ENCODE peak calls at places on chromosome 3, in ten cellular contexts. W is sigmoid colon, L is heart right ventricle, C is mammary epithelial cell, Q is HAP-1, J is ovary, H is astrocyte of the spinal cord, M is fibroblast of villous mesenchyme, S is right atrium auricular region, E is tibial nerve. G is an unnamed sample.

GRCh38 chr3:177978948-177979347 is 557.3 kb upstream of the KCNMB2 start:
- DNase-seq in L (no peak), Q (no peak), W (no peak), E (no peak), M (peak), C (no peak), S (no peak), H (no peak), J (no peak), G (no peak)

GRCh38 chr3:197259096-197259495 is 39.3 kb downstream of the DLG1 start:
- DNase-seq in H (no peak), C (no peak), E (no peak), J (no peak), S (no peak), Q (no peak), M (no peak), W (no peak), L (no peak), G (no peak)

GRCh38 chr3:46831316-46831715 is 31.9 kb downstream of the MYL3 start:
- DNase-seq in Q (no peak), S (no peak), M (no peak), C (no peak), W (no peak), E (no peak), H (no peak), L (no peak), J (no peak), G (no peak)

GRCh38 chr3:142586803-142587406 is 8.4 kb upstream of the ATR start:
- DNase-seq in M (peak), J (no peak), L (no peak), Q (peak), W (no peak), C (peak), H (peak), E (no peak), S (no peak), G (peak)

GRCh38 chr3:182303169-182303568 is 490.1 kb upstream of the ATP11B start:
- DNase-seq in Q (no peak), H (no peak), W (no peak), L (no peak), C (peak), M (no peak), J (no peak), E (no peak), S (no peak), G (no peak)

GRCh38 chr3:159941043-159941994 is 47.3 kb upstream of the IL12A start:
- DNase-seq in H (no peak), Q (no peak), W (no peak), C (peak), L (no peak), E (no peak), S (no peak), J (no peak), M (no peak), G (no peak)

GRCh38 chr3:98966862-98967554 is 65.5 kb upstream of the DCBLD2 start:
- DNase-seq in H (no peak), E (no peak), W (no peak), C (peak), Q (no peak), M (no peak), J (no peak), S (no peak), L (no peak), G (no peak)

GRCh38 chr3:148178508-148178907 is 519.2 kb upstream of the AGTR1 start:
- DNase-seq in E (no peak), Q (no peak), J (no peak), W (no peak), S (no peak), H (peak), C (no peak), M (no peak), L (no peak), G (no peak)

GRCh38 chr3:105866656-105867653 is 1.9 kb downstream of the CBLB start:
- DNase-seq in S (no peak), Q (no peak), H (peak), W (peak), E (peak), C (peak), L (no peak), M (peak), J (no peak), G (no peak)

GRCh38 chr3:89527736-89528335 is 420.4 kb downstream of the EPHA3 start:
- DNase-seq in E (no peak), L (no peak), W (no peak), H (peak), C (no peak), S (no peak), M (no peak), Q (peak), J (no peak), G (no peak)

GRCh38 chr3:191966556-191966955 is 505.6 kb downstream of the PYDC2 start:
- DNase-seq in H (no peak), E (no peak), L (no peak), W (no peak), Q (no peak), C (no peak), J (no peak), S (no peak), M (no peak), G (no peak)

GRCh38 chr3:185824051-185824466 is 783 bp downstream of the IGF2BP2 start:
- DNase-seq in E (no peak), H (no peak), C (peak), Q (peak), M (peak), L (peak), J (peak), W (no peak), S (no peak), G (peak)

GRCh38 chr3:114556832-114557231 is 263.0 kb downstream of the TIGIT start:
- DNase-seq in C (no peak), E (no peak), L (no peak), H (no peak), J (no peak), M (no peak), Q (no peak), W (no peak), S (no peak), G (no peak)

GRCh38 chr3:71258116-71258515 is 325.4 kb downstream of the FOXP1 start:
- DNase-seq in W (no peak), M (peak), L (no peak), S (no peak), C (peak), J (no peak), Q (peak), E (no peak), H (peak), G (peak)

GRCh38 chr3:185270262-185270955 is 16.6 kb upstream of the EHHADH start:
- DNase-seq in W (no peak), J (no peak), H (peak), E (no peak), M (peak), C (peak), L (no peak), Q (peak), S (no peak), G (peak)

GRCh38 chr3:69306239-69307185 is 79.4 kb downstream of the FRMD4B start:
- DNase-seq in M (peak), Q (peak), C (peak), W (peak), L (peak), S (peak), J (peak), E (peak), H (peak), G (peak)

GRCh38 chr3:50642382-50642781 is 25.4 kb downstream of the MAPKAPK3 start:
- DNase-seq in E (no peak), S (no peak), Q (no peak), W (no peak), M (no peak), J (no peak), H (no peak), L (no peak), C (no peak), G (no peak)

GRCh38 chr3:121839962-121840361 is 5.0 kb downstream of the EAF2 start:
- DNase-seq in W (no peak), S (no peak), C (no peak), M (no peak), E (no peak), Q (no peak), L (no peak), J (no peak), H (no peak), G (no peak)

GRCh38 chr3:121834079-121834730 is 655 bp downstream of the IQCB1 start:
- DNase-seq in S (no peak), J (no peak), E (no peak), M (peak), C (peak), H (no peak), L (no peak), W (no peak), Q (peak), G (peak)

GRCh38 chr3:121834734-121835709 is at the start of the genes EAF2 and IQCB1:
- DNase-seq in L (peak), S (peak), W (peak), E (peak), C (peak), Q (peak), H (peak), M (peak), J (peak), G (peak)

GRCh38 chr3:121836069-121836468 is 1.1 kb downstream of the EAF2 start:
- DNase-seq in H (no peak), L (no peak), J (no peak), S (no peak), C (no peak), M (no peak), E (no peak), Q (no peak), W (no peak), G (no peak)
- H3K4me3 ChIP-seq in H (no peak), L (peak), J (no peak), S (peak), C (no peak), M (no peak), E (peak), Q (no peak), W (no peak), G (no peak)

GRCh38 chr3:108806316-108806715 is 16.3 kb upstream of the TRAT1 start:
- DNase-seq in Q (no peak), H (no peak), M (no peak), L (no peak), J (no peak), W (no peak), S (no peak), E (no peak), C (no peak), G (no peak)
- H3K4me3 ChIP-seq in Q (no peak), H (no peak), M (no peak), L (no peak), J (no peak), W (no peak), S (no peak), E (no peak), C (no peak), G (no peak)

DNA sequence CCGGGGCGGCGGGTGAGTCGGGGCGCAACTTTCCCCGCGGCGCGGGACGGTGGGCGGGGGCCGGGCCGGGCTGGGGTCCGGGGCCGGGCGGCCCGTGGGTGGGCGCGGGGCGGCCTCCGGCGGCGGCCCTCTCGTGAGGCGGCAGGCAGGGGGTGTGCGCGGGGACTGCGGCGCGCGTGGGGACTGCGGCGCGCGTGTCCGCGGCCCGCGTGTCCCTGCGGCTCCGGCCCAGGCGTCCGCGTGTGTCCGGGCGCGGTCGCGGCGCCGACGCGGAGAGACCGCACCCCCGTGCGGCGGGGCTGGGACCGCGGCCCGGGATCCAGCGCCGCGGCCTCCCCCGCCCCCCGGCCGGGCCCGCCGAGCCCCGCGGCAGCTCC is 349 bp downstream of the PLXNA1 start:
- DNase-seq in W (no peak), S (no peak), M (no peak), L (peak), Q (no peak), J (no peak), C (no peak), E (no peak), H (no peak), G (peak)
- H3K4me3 ChIP-seq in W (peak), S (peak), M (peak), L (peak), Q (peak), J (peak), C (peak), E (peak), H (peak), G (peak)

DNA sequence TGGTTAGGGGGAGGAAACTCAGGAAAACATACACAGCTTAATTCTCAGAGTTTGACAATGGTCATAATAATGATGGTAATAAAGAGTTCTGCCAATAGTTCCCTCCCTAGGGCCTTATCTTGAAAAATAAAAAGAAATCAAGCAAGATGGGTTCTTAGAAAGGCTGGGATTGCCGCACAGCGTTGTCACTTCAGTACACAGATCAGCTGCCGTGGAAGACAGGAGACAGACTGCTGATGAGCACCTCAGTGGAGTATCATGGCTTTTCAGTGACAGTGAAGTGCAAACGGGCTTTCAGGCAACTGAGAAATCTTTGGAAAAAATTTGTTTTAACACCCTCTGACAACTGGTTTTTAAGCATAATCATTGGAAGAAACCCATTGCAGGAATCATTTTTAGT is 418.7 kb downstream of the OTOL1 start:
- DNase-seq in J (no peak), W (no peak), L (no peak), Q (no peak), C (no peak), M (peak), E (no peak), S (no peak), H (no peak), G (no peak)
- H3K4me3 ChIP-seq in J (no peak), W (no peak), L (peak), Q (no peak), C (no peak), M (no peak), E (no peak), S (no peak), H (no peak), G (no peak)

DNA sequence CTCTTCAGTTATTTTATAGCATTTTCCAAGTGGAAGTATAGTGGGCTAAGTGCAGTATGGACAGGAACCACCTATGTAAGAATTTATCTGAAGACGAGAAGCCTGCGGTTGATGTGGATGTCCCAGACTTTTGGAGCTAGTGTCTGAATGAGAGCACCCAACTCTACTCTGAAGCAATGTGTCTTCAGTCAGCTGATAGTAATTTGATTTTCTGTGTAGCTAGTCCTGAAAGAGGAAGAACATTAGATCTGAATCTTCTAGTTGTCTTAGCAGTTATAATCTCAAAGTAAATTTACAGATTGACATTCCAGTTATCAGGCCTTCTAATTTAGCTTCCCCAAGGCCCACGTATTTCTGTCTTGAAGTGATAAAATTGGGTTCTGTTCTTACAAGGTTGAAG is 1.4 kb downstream of the TCAIM start:
- DNase-seq in S (no peak), E (no peak), L (no peak), C (no peak), H (no peak), W (no peak), Q (no peak), J (no peak), M (no peak), G (no peak)
- H3K4me3 ChIP-seq in S (peak), E (no peak), L (peak), C (no peak), H (no peak), W (no peak), Q (no peak), J (no peak), M (peak), G (no peak)

DNA sequence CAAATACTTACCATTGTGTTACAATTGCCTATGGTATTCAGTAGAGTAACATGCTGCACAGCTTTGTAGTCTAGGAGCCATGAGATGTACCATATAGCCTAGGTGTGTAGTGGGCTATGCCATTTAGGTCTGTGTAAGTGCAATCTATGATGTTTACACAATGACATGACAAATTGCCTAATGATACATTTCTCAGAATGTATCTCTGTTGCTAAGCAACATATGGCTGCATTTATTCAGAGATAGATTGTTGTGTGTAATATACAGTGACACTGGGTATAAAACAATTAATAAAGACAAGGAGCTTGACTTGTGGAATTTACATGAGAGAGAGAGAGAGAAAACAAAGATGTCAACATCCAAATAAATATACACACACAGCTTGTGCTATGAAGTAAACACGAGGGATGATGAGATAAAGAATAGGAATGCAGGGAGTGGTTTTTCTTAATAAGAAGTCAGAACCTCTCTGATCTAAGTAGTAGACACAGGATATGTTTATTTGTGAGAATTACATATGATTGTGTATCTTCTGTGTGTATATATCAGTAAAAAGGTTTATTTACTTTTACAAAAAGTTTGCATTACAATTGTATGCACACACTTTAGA is 110.0 kb downstream of the KCNAB1 start:
- DNase-seq in H (no peak), M (no peak), L (no peak), E (no peak), C (peak), Q (no peak), J (no peak), W (no peak), S (no peak), G (no peak)
- H3K4me3 ChIP-seq in H (no peak), M (no peak), L (no peak), E (no peak), C (no peak), Q (no peak), J (no peak), W (no peak), S (no peak), G (no peak)

GRCh38 chr3:126211569-126211968 is 31.2 kb upstream of the ALDH1L1 start:
- DNase-seq in E (no peak), W (peak), L (no peak), J (no peak), C (no peak), M (no peak), S (no peak), H (no peak), Q (no peak), G (no peak)

GRCh38 chr3:126209741-126210140 is 29.4 kb upstream of the ALDH1L1 start:
- DNase-seq in M (no peak), C (no peak), L (no peak), H (no peak), S (no peak), E (no peak), Q (no peak), W (no peak), J (no peak), G (no peak)

GRCh38 chr3:126213376-126214044 is 33.1 kb upstream of the ALDH1L1 start:
- DNase-seq in W (peak), J (no peak), H (no peak), S (no peak), E (no peak), Q (no peak), C (no peak), M (no peak), L (no peak), G (peak)

GRCh38 chr3:126212629-126213375 is 32.4 kb upstream of the ALDH1L1 start:
- DNase-seq in S (no peak), Q (peak), M (peak), J (peak), C (no peak), E (no peak), W (peak), H (peak), L (peak), G (peak)

DNA sequence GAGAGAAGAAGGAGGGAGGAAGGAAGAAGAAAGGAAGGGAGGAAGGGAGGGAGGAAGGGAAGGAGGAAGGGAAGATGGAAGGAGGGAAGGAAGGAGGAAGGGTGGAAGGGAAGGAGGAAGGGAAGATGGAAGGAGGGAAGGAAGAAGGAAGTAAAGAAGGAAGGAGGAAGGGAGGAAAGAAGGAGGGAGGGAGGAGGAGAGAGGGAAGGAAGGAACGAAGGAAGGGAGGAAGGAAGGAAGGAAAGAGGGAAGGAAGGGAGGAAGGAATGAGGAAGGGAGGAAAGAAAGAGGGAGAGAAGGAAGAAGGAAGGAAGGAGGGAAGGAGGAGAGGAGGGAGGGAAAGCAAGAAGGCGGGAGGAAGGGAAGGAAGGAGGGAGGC is 31.9 kb upstream of the ALDH1L1 start:
- DNase-seq in C (no peak), S (no peak), E (no peak), W (no peak), J (no peak), M (no peak), Q (no peak), L (no peak), H (no peak), G (no peak)
- H3K4me3 ChIP-seq in C (no peak), S (peak), E (no peak), W (peak), J (no peak), M (no peak), Q (no peak), L (peak), H (no peak), G (peak)

GRCh38 chr3:52707585-52707984 is 1.7 kb downstream of the SPCS1 start:
- DNase-seq in M (no peak), L (no peak), Q (no peak), H (no peak), J (no peak), S (no peak), E (no peak), W (no peak), C (no peak), G (no peak)

GRCh38 chr3:52704611-52705437 is 767 bp downstream of the GLT8D1 start:
- DNase-seq in Q (peak), L (no peak), H (no peak), J (peak), W (no peak), S (peak), M (peak), E (no peak), C (peak), G (peak)

GRCh38 chr3:52705438-52705687 is 228 bp downstream of the GLT8D1 start:
- DNase-seq in J (no peak), W (no peak), M (no peak), H (no peak), E (no peak), S (peak), L (no peak), C (no peak), Q (no peak), G (no peak)

GRCh38 chr3:52705688-52706686 is at the start of the genes GLT8D1 and SPCS1:
- DNase-seq in W (peak), H (peak), Q (peak), J (peak), L (peak), C (peak), S (peak), M (peak), E (peak), G (peak)

DNA sequence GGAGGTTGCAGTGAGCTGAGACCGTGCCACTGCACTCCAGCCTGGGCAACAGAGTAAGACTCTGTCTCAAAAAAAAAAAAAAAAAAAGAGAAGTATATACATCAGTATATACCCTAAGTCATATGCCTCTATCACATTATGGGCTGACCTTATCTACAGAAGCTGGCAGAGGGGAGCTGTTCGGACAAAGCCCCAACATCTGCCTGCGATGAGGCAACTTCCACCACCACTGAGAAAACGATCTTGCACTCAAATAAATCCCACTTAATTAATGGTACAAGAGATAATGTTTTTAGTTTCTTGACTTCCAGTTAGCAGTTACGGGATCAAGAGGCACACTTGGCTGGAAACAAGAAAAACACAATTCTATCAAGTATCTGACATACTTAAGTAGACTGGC is 2.2 kb downstream of the GLT8D1 start:
- DNase-seq in S (no peak), E (no peak), J (no peak), W (no peak), C (no peak), Q (no peak), L (no peak), H (no peak), M (peak), G (no peak)
- H3K4me3 ChIP-seq in S (no peak), E (no peak), J (no peak), W (no peak), C (no peak), Q (no peak), L (no peak), H (no peak), M (peak), G (no peak)

GRCh38 chr3:10504161-10505049 is 981 bp downstream of the ATP2B2 start:
- DNase-seq in H (no peak), S (no peak), J (no peak), C (no peak), L (no peak), M (no peak), Q (no peak), W (no peak), E (no peak), G (peak)
- H3K4me3 ChIP-seq in H (no peak), S (no peak), J (no peak), C (no peak), L (no peak), M (no peak), Q (no peak), W (no peak), E (no peak), G (no peak)

G was measured in H7.